ENCODE peak calls at places on chromosomes 12 and 14, in ten cellular contexts. One of them, this sample, is unnamed.

GRCh38 chr12:5497329-5498058 is 65.6 kb downstream of the NTF3 start:
- DNase-seq in transverse colon: peak
- DNase-seq in prostate gland: no peak
- DNase-seq in body of pancreas: no peak
- DNase-seq in gastrocnemius medialis: peak
- DNase-seq in heart left ventricle: no peak
- DNase-seq in HCT116: no peak
- DNase-seq in uterus: no peak
- DNase-seq in Peyer's patch: no peak
- DNase-seq in ovary: no peak
- DNase-seq in this sample: no peak

GRCh38 chr12:225012-225411 is 11.1 kb upstream of the SLC6A12 start:
- DNase-seq in transverse colon: no peak
- DNase-seq in body of pancreas: no peak
- DNase-seq in heart left ventricle: no peak
- DNase-seq in prostate gland: no peak
- DNase-seq in ovary: no peak
- DNase-seq in HCT116: no peak
- DNase-seq in gastrocnemius medialis: no peak
- DNase-seq in Peyer's patch: no peak
- DNase-seq in uterus: no peak
- DNase-seq in this sample: no peak

GRCh38 chr12:34405286-34406227 is 383.3 kb downstream of the ALG10 start:
- DNase-seq in prostate gland: peak
- DNase-seq in ovary: peak
- DNase-seq in gastrocnemius medialis: peak
- DNase-seq in HCT116: no peak
- DNase-seq in uterus: peak
- DNase-seq in body of pancreas: peak
- DNase-seq in heart left ventricle: peak
- DNase-seq in transverse colon: peak
- DNase-seq in Peyer's patch: peak
- DNase-seq in this sample: peak

GRCh38 chr12:114339626-114340025 is 66.3 kb downstream of the TBX5 start:
- DNase-seq in prostate gland: no peak
- DNase-seq in gastrocnemius medialis: no peak
- DNase-seq in heart left ventricle: no peak
- DNase-seq in ovary: no peak
- DNase-seq in Peyer's patch: no peak
- DNase-seq in transverse colon: no peak
- DNase-seq in uterus: no peak
- DNase-seq in HCT116: no peak
- DNase-seq in body of pancreas: no peak
- DNase-seq in this sample: no peak

GRCh38 chr12:78002878-78003277 is 172.2 kb downstream of the NAV3 start:
- DNase-seq in HCT116: no peak
- DNase-seq in prostate gland: no peak
- DNase-seq in transverse colon: no peak
- DNase-seq in body of pancreas: no peak
- DNase-seq in ovary: no peak
- DNase-seq in Peyer's patch: no peak
- DNase-seq in uterus: no peak
- DNase-seq in heart left ventricle: no peak
- DNase-seq in gastrocnemius medialis: no peak
- DNase-seq in this sample: no peak

GRCh38 chr12:6868211-6869048 is 1.1 kb downstream of the TPI1 start:
- DNase-seq in prostate gland: no peak
- DNase-seq in transverse colon: no peak
- DNase-seq in HCT116: no peak
- DNase-seq in Peyer's patch: no peak
- DNase-seq in uterus: no peak
- DNase-seq in ovary: no peak
- DNase-seq in body of pancreas: no peak
- DNase-seq in gastrocnemius medialis: peak
- DNase-seq in heart left ventricle: no peak
- DNase-seq in this sample: no peak

GRCh38 chr14:72699433-72699832 is 194.5 kb downstream of the DPF3 start:
- DNase-seq in uterus: no peak
- DNase-seq in Peyer's patch: no peak
- DNase-seq in HCT116: no peak
- DNase-seq in body of pancreas: no peak
- DNase-seq in heart left ventricle: no peak
- DNase-seq in transverse colon: no peak
- DNase-seq in prostate gland: no peak
- DNase-seq in ovary: no peak
- DNase-seq in gastrocnemius medialis: no peak
- DNase-seq in this sample: no peak

GRCh38 chr12:8912910-8913309 is 1.4 kb upstream of the PHC1 start:
- DNase-seq in HCT116: no peak
- DNase-seq in prostate gland: peak
- DNase-seq in uterus: no peak
- DNase-seq in heart left ventricle: no peak
- DNase-seq in ovary: no peak
- DNase-seq in Peyer's patch: no peak
- DNase-seq in gastrocnemius medialis: no peak
- DNase-seq in transverse colon: no peak
- DNase-seq in body of pancreas: peak
- DNase-seq in this sample: no peak

DNA sequence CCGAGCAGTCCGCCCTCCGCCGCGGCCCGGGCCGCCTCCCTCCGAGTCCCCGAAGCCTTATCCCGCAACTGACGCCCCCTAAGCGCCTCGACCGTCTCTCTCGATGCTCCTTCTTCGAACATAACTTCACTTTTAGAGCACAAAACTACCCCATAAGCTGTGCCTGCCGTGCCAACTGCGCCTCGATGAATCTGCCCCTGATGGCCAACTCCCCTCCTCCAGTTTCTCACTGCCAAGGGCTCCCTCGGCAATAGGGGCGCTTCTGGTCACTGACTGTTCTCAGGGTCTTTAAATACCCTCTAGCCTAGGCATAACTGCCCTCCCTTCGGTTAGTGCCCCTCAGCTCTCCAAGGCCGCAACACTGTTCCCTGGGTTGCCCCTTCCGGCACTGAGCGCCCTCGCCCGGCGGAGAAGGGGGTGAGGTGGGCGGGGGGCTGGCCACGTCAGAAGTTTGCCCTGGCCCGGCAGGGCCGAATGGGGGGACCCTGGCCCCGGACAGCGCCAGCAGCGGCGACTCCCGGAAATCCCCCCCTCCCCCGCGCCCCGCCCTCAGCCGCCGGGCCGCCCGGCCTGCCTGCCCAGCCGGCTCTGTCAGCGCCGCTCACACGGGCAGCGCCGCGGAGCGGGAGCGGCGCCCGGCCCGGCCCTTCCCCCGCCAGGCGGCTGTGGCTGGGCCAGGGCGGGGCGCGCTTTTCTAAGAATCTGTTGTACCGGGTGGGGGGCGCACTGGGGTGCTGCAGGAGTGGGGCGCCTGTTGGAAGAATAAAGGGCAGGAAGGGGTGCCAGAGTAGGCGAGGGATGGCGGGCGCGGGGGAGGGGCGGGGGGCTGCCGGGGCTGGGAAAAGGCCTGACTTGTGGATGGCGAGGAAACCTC is 10.6 kb downstream of the RARG start:
- DNase-seq in body of pancreas: peak
- DNase-seq in HCT116: no peak
- DNase-seq in uterus: peak
- DNase-seq in prostate gland: peak
- DNase-seq in Peyer's patch: peak
- DNase-seq in heart left ventricle: peak
- DNase-seq in ovary: peak
- DNase-seq in transverse colon: peak
- DNase-seq in gastrocnemius medialis: peak
- DNase-seq in this sample: peak
- TF ChIP-seq CTCF in body of pancreas: peak
- TF ChIP-seq CTCF in HCT116: no peak
- TF ChIP-seq CTCF in uterus: no peak
- TF ChIP-seq CTCF in prostate gland: peak
- TF ChIP-seq CTCF in Peyer's patch: no peak
- TF ChIP-seq CTCF in heart left ventricle: peak
- TF ChIP-seq CTCF in ovary: peak
- TF ChIP-seq CTCF in transverse colon: peak
- TF ChIP-seq CTCF in gastrocnemius medialis: peak
- TF ChIP-seq CTCF in this sample: no peak

GRCh38 chr14:64217747-64218146 is 76.4 kb downstream of the ESR2 start:
- DNase-seq in prostate gland: no peak
- DNase-seq in heart left ventricle: no peak
- DNase-seq in body of pancreas: no peak
- DNase-seq in uterus: no peak
- DNase-seq in gastrocnemius medialis: no peak
- DNase-seq in HCT116: no peak
- DNase-seq in transverse colon: no peak
- DNase-seq in Peyer's patch: no peak
- DNase-seq in ovary: no peak
- DNase-seq in this sample: no peak

GRCh38 chr14:64218344-64219240 is 75.6 kb downstream of the ESR2 start:
- DNase-seq in gastrocnemius medialis: peak
- DNase-seq in transverse colon: no peak
- DNase-seq in heart left ventricle: peak
- DNase-seq in uterus: no peak
- DNase-seq in ovary: peak
- DNase-seq in prostate gland: no peak
- DNase-seq in HCT116: no peak
- DNase-seq in Peyer's patch: no peak
- DNase-seq in body of pancreas: peak
- DNase-seq in this sample: no peak

GRCh38 chr14:64221604-64222003 is 72.6 kb downstream of the ESR2 start:
- DNase-seq in HCT116: no peak
- DNase-seq in body of pancreas: peak
- DNase-seq in heart left ventricle: no peak
- DNase-seq in prostate gland: peak
- DNase-seq in uterus: no peak
- DNase-seq in ovary: no peak
- DNase-seq in gastrocnemius medialis: peak
- DNase-seq in transverse colon: no peak
- DNase-seq in Peyer's patch: no peak
- DNase-seq in this sample: no peak

GRCh38 chr14:64220466-64220865 is 73.7 kb downstream of the ESR2 start:
- DNase-seq in HCT116: no peak
- DNase-seq in heart left ventricle: peak
- DNase-seq in gastrocnemius medialis: peak
- DNase-seq in ovary: peak
- DNase-seq in uterus: peak
- DNase-seq in body of pancreas: peak
- DNase-seq in Peyer's patch: no peak
- DNase-seq in prostate gland: no peak
- DNase-seq in transverse colon: no peak
- DNase-seq in this sample: no peak

DNA sequence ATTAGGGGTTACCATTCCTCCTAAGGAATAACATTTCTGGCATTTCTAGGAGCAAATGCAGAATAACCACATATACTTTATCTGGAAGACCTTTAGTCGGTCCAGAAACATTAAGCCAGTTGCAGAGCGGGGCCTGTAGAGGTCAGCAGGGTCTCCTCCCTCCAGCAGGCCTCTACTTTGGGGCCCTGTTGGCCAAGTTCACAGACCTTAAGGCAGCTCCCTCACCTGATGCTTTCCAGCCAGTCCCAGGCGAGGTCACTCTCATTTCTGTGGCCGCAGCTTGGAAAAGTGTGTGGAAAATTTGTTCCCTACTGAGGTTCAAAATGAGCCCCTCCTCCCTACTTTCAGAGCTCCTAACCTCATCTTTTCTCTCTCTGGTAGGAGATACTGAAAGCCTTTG is 74.1 kb downstream of the ESR2 start:
- DNase-seq in transverse colon: no peak
- DNase-seq in heart left ventricle: no peak
- DNase-seq in uterus: no peak
- DNase-seq in Peyer's patch: no peak
- DNase-seq in ovary: peak
- DNase-seq in HCT116: no peak
- DNase-seq in gastrocnemius medialis: peak
- DNase-seq in body of pancreas: no peak
- DNase-seq in prostate gland: no peak
- DNase-seq in this sample: no peak
- H3K4me3 ChIP-seq in transverse colon: no peak
- H3K4me3 ChIP-seq in heart left ventricle: no peak
- H3K4me3 ChIP-seq in uterus: no peak
- H3K4me3 ChIP-seq in Peyer's patch: no peak
- H3K4me3 ChIP-seq in ovary: no peak
- H3K4me3 ChIP-seq in HCT116: no peak
- H3K4me3 ChIP-seq in gastrocnemius medialis: peak
- H3K4me3 ChIP-seq in body of pancreas: no peak
- H3K4me3 ChIP-seq in prostate gland: no peak
- H3K4me3 ChIP-seq in this sample: no peak

DNA sequence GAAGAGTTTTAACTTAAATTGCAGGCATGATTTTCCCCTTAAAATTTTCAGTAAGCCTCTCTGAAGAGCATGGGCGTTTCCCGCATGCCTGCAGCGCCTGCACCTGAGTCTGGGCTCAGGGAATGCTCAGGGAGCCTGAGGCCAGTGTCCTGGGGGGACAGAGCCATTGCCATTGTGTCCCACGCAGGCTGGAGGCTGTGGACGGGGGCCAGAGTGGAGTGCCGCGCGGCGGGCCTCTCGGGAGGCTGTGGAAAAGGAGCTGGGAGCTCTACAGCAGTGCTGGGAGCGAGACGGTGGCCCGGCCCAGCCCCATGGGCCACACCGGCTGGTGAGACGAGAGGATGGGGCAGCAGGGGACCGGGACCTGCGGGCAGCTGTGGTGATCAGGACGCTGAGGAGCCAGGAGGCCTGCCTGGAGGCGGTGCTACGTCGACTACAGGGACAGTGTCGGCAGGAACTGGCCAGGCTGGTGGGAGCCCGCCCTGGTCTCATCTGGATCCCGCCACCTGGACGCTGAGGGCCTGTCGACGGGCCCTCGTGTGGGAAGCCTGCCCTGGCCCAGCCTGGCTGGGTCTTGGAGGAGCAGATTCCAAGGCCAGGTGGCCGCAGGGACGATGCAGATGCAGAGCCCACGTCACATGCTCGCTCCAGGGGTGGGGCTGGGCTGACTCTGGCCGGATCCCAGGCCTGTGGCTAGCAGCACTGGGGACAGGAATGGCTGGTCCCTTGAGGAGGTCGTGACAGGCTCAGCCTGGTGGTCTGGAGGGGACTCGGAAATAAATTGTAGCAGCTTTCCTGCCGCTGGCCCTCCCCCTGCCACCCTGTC is 7.6 kb downstream of the TEDC1 start:
- DNase-seq in HCT116: no peak
- DNase-seq in heart left ventricle: no peak
- DNase-seq in Peyer's patch: no peak
- DNase-seq in body of pancreas: no peak
- DNase-seq in prostate gland: no peak
- DNase-seq in transverse colon: no peak
- DNase-seq in uterus: no peak
- DNase-seq in gastrocnemius medialis: no peak
- DNase-seq in ovary: no peak
- DNase-seq in this sample: no peak
- TF ChIP-seq POLR2A in HCT116: no peak
- TF ChIP-seq POLR2A in heart left ventricle: no peak
- TF ChIP-seq POLR2A in Peyer's patch: no peak
- TF ChIP-seq POLR2A in body of pancreas: no peak
- TF ChIP-seq POLR2A in prostate gland: no peak
- TF ChIP-seq POLR2A in transverse colon: no peak
- TF ChIP-seq POLR2A in uterus: no peak
- TF ChIP-seq POLR2A in gastrocnemius medialis: no peak
- TF ChIP-seq POLR2A in ovary: no peak
- TF ChIP-seq POLR2A in this sample: no peak

GRCh38 chr12:111467092-111467861 is 61.6 kb downstream of the SH2B3 start:
- DNase-seq in prostate gland: no peak
- DNase-seq in body of pancreas: no peak
- DNase-seq in gastrocnemius medialis: no peak
- DNase-seq in uterus: no peak
- DNase-seq in Peyer's patch: no peak
- DNase-seq in heart left ventricle: no peak
- DNase-seq in transverse colon: no peak
- DNase-seq in ovary: no peak
- DNase-seq in HCT116: no peak
- DNase-seq in this sample: no peak

GRCh38 chr12:111458773-111459172 is 53.0 kb downstream of the SH2B3 start:
- DNase-seq in Peyer's patch: no peak
- DNase-seq in heart left ventricle: no peak
- DNase-seq in ovary: no peak
- DNase-seq in HCT116: no peak
- DNase-seq in uterus: no peak
- DNase-seq in gastrocnemius medialis: no peak
- DNase-seq in transverse colon: no peak
- DNase-seq in prostate gland: no peak
- DNase-seq in body of pancreas: peak
- DNase-seq in this sample: no peak

GRCh38 chr12:111457577-111457976 is 51.9 kb downstream of the SH2B3 start:
- DNase-seq in gastrocnemius medialis: no peak
- DNase-seq in prostate gland: no peak
- DNase-seq in heart left ventricle: no peak
- DNase-seq in body of pancreas: no peak
- DNase-seq in Peyer's patch: no peak
- DNase-seq in HCT116: no peak
- DNase-seq in ovary: no peak
- DNase-seq in uterus: no peak
- DNase-seq in transverse colon: no peak
- DNase-seq in this sample: peak

GRCh38 chr12:111457071-111457470 is 51.3 kb downstream of the SH2B3 start:
- DNase-seq in uterus: no peak
- DNase-seq in Peyer's patch: no peak
- DNase-seq in ovary: no peak
- DNase-seq in body of pancreas: no peak
- DNase-seq in heart left ventricle: no peak
- DNase-seq in gastrocnemius medialis: no peak
- DNase-seq in prostate gland: no peak
- DNase-seq in transverse colon: no peak
- DNase-seq in HCT116: no peak
- DNase-seq in this sample: peak

DNA sequence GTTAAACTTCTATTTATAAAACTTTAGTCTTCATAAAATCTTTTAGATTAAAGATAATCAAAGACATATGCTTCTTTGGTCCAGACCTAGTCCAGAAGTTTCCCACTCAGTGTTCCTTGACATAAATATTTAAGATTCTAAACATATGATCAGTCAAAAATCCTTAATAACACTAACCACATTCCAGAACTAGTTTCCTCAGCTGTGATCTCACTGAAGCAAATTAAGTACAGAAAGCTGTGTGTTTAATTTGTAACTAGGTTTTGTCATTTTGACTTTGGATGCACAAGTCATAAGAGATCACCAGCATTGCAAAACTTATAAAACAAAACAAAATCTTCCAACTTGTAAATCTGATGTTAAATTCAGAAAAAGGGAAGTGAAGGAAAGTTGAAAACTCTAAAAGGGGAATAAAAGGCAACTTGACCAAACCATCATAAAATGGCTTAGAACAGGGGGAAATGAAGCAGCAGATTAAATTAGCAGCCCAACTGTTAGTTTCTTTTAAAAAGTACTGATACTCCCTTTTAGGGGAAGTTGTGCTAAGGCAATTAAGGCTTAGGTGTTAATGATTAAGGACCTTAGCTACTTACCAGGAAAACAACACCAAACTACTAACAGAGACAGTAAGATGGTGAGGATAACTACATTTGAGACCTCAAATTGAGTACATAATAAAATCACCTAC is 56.6 kb downstream of the SH2B3 start:
- DNase-seq in heart left ventricle: no peak
- DNase-seq in HCT116: no peak
- DNase-seq in ovary: no peak
- DNase-seq in transverse colon: no peak
- DNase-seq in gastrocnemius medialis: no peak
- DNase-seq in Peyer's patch: no peak
- DNase-seq in uterus: no peak
- DNase-seq in body of pancreas: no peak
- DNase-seq in prostate gland: no peak
- DNase-seq in this sample: no peak
- TF ChIP-seq CTCF in heart left ventricle: no peak
- TF ChIP-seq CTCF in HCT116: no peak
- TF ChIP-seq CTCF in ovary: no peak
- TF ChIP-seq CTCF in transverse colon: no peak
- TF ChIP-seq CTCF in gastrocnemius medialis: no peak
- TF ChIP-seq CTCF in Peyer's patch: no peak
- TF ChIP-seq CTCF in uterus: no peak
- TF ChIP-seq CTCF in body of pancreas: no peak
- TF ChIP-seq CTCF in prostate gland: no peak
- TF ChIP-seq CTCF in this sample: no peak

This sample was measured in lower leg skin.